ENCODE peak calls at places on chromosomes 5 and 9, in ten cellular contexts. F is naive thymus-derived CD4-positive, alpha-beta T cell; I is EH; Y is HuH-7.5; S is GM12891; C is activated CD4-positive, alpha-beta T cell treated with anti-CD3 and anti-CD28 coated beads, Interleukin-2, amount 50 U/mL, for 48 hours; R is kidney epithelial cell; X is ELR; A is T-cell; K is T-helper 1 cell. U is an unnamed sample.

GRCh38 chr5:160470437-160471341 is 49.0 kb downstream of the PTTG1 start:
- DNase-seq in Y (no peak), R (no peak), I (peak; percentile 29), X (peak; percentile 30), F (no peak), A (no peak), S (no peak), K (no peak), C (no peak), U (no peak)

GRCh38 chr9:93452710-93453046 is 703 bp downstream of the FAM120AOS start:
- DNase-seq in C (peak; percentile 18), K (no peak), X (peak; percentile 42), S (no peak), A (no peak), F (peak; percentile 11), R (no peak), Y (no peak), I (peak; percentile 29), U (no peak)

GRCh38 chr5:119583684-119584083 is 45.7 kb upstream of the FAM170A start:
- DNase-seq in X (no peak), S (no peak), A (no peak), F (no peak), K (no peak), R (no peak), C (no peak), I (peak; percentile 7), Y (no peak), U (no peak)

GRCh38 chr5:102715405-102715804 is 39.7 kb upstream of the PAM start:
- DNase-seq in Y (no peak), X (peak; percentile 92), S (no peak), R (peak; percentile 51), K (no peak), I (peak; percentile 80), A (no peak), F (no peak), C (no peak), U (no peak)

GRCh38 chr5:132238169-132238744 is 10.6 kb upstream of the P4HA2 start:
- DNase-seq in K (peak; percentile 57), I (peak; percentile 73), F (peak; percentile 35), X (peak; percentile 79), C (peak; percentile 87), Y (peak; percentile 42), S (no peak), A (peak; percentile 65), R (no peak), U (peak; percentile 64)

GRCh38 chr9:103942171-103942570 is 151.9 kb upstream of the SMC2 start:
- DNase-seq in A (no peak), F (no peak), I (no peak), R (no peak), S (no peak), K (no peak), Y (no peak), C (no peak), X (no peak), U (no peak)

GRCh38 chr9:129347323-129348120 is 169.5 kb upstream of the IER5L start:
- DNase-seq in X (no peak), K (no peak), C (no peak), A (no peak), R (no peak), S (no peak), F (no peak), Y (no peak), I (peak; percentile 42), U (no peak)

GRCh38 chr9:106106396-106106795 is 412.1 kb downstream of the TMEM38B start:
- DNase-seq in I (no peak), X (no peak), R (no peak), K (no peak), Y (no peak), F (no peak), S (no peak), C (no peak), A (no peak), U (no peak)

GRCh38 chr9:4334439-4334838 is 34.6 kb upstream of the GLIS3 start:
- DNase-seq in C (no peak), I (no peak), K (no peak), R (peak; percentile 75), Y (no peak), A (no peak), S (no peak), X (no peak), F (no peak), U (no peak)

GRCh38 chr9:37029776-37030590 is 4.1 kb downstream of the PAX5 start:
- DNase-seq in Y (no peak), X (no peak), K (no peak), C (no peak), S (no peak), I (no peak), A (no peak), F (no peak), R (no peak), U (no peak)

GRCh38 chr9:124180557-124180956 is 77.2 kb upstream of the NEK6 start:
- DNase-seq in K (no peak), A (no peak), Y (no peak), X (peak; percentile 10), C (no peak), F (no peak), I (peak; percentile 36), R (no peak), S (no peak), U (no peak)

GRCh38 chr5:141780240-141780951 is 97.8 kb downstream of the PCDH1 start:
- DNase-seq in X (peak; percentile 19), C (no peak), I (no peak), F (no peak), R (no peak), S (no peak), Y (no peak), A (no peak), K (no peak), U (no peak)

GRCh38 chr5:128116445-128116844 is 32.9 kb downstream of the SLC12A2 start:
- DNase-seq in Y (no peak), X (no peak), F (no peak), A (no peak), K (no peak), I (no peak), C (no peak), S (no peak), R (no peak), U (no peak)

GRCh38 chr5:16600397-16600796 is 16.4 kb downstream of the RETREG1 start:
- DNase-seq in I (no peak), R (no peak), A (no peak), K (no peak), F (no peak), Y (no peak), C (no peak), S (no peak), X (peak; percentile 29), U (no peak)

GRCh38 chr5:8842906-8843590 is 702.8 kb downstream of the SEMA5A start:
- DNase-seq in R (no peak), K (no peak), X (peak; percentile 64), C (no peak), F (no peak), S (no peak), A (no peak), I (peak; percentile 73), Y (no peak), U (no peak)

GRCh38 chr5:180802325-180803180 is at the start of gene MGAT1:
- DNase-seq in C (peak; percentile 81), I (peak; percentile 91), S (peak; percentile 89), F (peak; percentile 75), X (peak; percentile 91), R (no peak), Y (peak; percentile 90), K (peak; percentile 73), A (peak; percentile 55), U (peak; percentile 93)

GRCh38 chr5:121199238-121199999 is 652.3 kb upstream of the FTMT start:
- DNase-seq in C (no peak), R (no peak), Y (no peak), X (peak; percentile 33), F (no peak), I (peak; percentile 34), S (no peak), A (no peak), K (no peak), U (no peak)

GRCh38 chr5:142551242-142552067 is 134.4 kb downstream of the FGF1 start:
- DNase-seq in C (no peak), S (no peak), F (no peak), I (peak; percentile 74), K (no peak), R (no peak), Y (no peak), A (no peak), X (peak; percentile 77), U (no peak)

GRCh38 chr9:134666801-134667200 is 25.2 kb downstream of the COL5A1 start:
- DNase-seq in S (no peak), F (no peak), K (no peak), I (peak; percentile 74), C (no peak), Y (no peak), A (no peak), X (peak; percentile 91), R (no peak), U (no peak)

GRCh38 chr9:23557691-23558090 is 268.3 kb downstream of the ELAVL2 start:
- DNase-seq in S (no peak), C (no peak), F (no peak), X (no peak), A (no peak), K (no peak), R (no peak), Y (no peak), I (no peak), U (no peak)

GRCh38 chr5:150589791-150590601 is 50.5 kb upstream of the SYNPO start:
- DNase-seq in A (no peak), X (peak; percentile 49), Y (no peak), C (no peak), R (no peak), S (no peak), K (no peak), F (no peak), I (peak; percentile 53), U (peak; percentile 46)

GRCh38 chr5:107430077-107430625 is 240.6 kb downstream of the EFNA5 start:
- DNase-seq in A (no peak), Y (no peak), F (no peak), R (no peak), K (no peak), S (no peak), I (no peak), X (peak; percentile 12), C (no peak), U (no peak)

GRCh38 chr5:58457040-58457439 is 2.8 kb downstream of the PLK2 start:
- DNase-seq in F (no peak), A (no peak), Y (no peak), C (no peak), I (no peak), K (no peak), X (no peak), S (no peak), R (no peak), U (no peak)

GRCh38 chr5:177302354-177303110 is 987 bp downstream of the RAB24 start:
- DNase-seq in A (no peak), K (no peak), I (peak; percentile 36), F (no peak), S (no peak), Y (no peak), X (peak; percentile 46), R (no peak), C (no peak), U (peak; percentile 40)

GRCh38 chr9:136693135-136693489 is 5.9 kb upstream of the AGPAT2 start:
- DNase-seq in I (no peak), S (no peak), K (no peak), Y (no peak), C (no peak), A (no peak), X (no peak), R (no peak), F (no peak), U (no peak)

GRCh38 chr9:127942152-127943010 is 4.7 kb upstream of the DPM2 start:
- DNase-seq in S (peak; percentile 69), K (no peak), I (peak; percentile 70), R (no peak), A (no peak), Y (peak; percentile 74), C (no peak), X (peak; percentile 73), F (peak; percentile 43), U (peak; percentile 67)

GRCh38 chr9:98768344-98768743 is 28.0 kb downstream of the ANKS6 start:
- DNase-seq in R (no peak), X (no peak), F (no peak), K (no peak), Y (no peak), I (no peak), S (no peak), A (no peak), C (no peak), U (no peak)

GRCh38 chr5:108143581-108143980 is 238.3 kb downstream of the FBXL17 start:
- DNase-seq in X (peak; percentile 42), K (no peak), F (no peak), R (peak; percentile 53), S (no peak), C (no peak), I (peak; percentile 75), Y (no peak), A (no peak), U (no peak)